ENCODE peak calls at places on chromosomes 4 and X, in eight cellular contexts. E, V, Z, A, W, I, D and J are unnamed samples.

GRCh38 chrX:70970482-70970999 is 39.6 kb upstream of the SLC7A3 start:
- DNase-seq in E (no peak), V (peak), Z (peak), A (peak), W (no peak), I (no peak), D (no peak), J (no peak)

GRCh38 chr4:69830529-69831269 is 29.2 kb downstream of the SULT1E1 start:
- DNase-seq in E (no peak), V (peak), Z (no peak), A (no peak), W (no peak), I (no peak), D (no peak), J (no peak)

GRCh38 chr4:130808492-130808891 is 1712.5 kb downstream of the C4orf33 start:
- DNase-seq in E (no peak), V (no peak), Z (no peak), A (no peak), W (no peak), I (no peak), D (no peak), J (no peak)

GRCh38 chr4:151569650-151570049 is 160.7 kb downstream of the FHIP1A start:
- DNase-seq in E (no peak), V (no peak), Z (no peak), A (no peak), W (no peak), I (no peak), D (no peak), J (no peak)

GRCh38 chrX:136780738-136781137 is at the start of gene ARHGEF6:
- DNase-seq in E (peak), V (peak), Z (peak), A (no peak), W (no peak), I (no peak), D (no peak), J (no peak)

GRCh38 chrX:53155512-53156206 is 61.7 kb downstream of the KANTR start:
- DNase-seq in E (no peak), V (no peak), Z (no peak), A (no peak), W (no peak), I (no peak), D (no peak), J (no peak)

GRCh38 chrX:30513284-30513683 is 64.3 kb downstream of the TASL start:
- DNase-seq in E (no peak), V (peak), Z (no peak), A (no peak), W (no peak), I (no peak), D (no peak), J (no peak)

GRCh38 chr4:136863756-136864155 is 668.5 kb downstream of the PCDH18 start:
- DNase-seq in E (no peak), V (peak), Z (no peak), A (peak), W (no peak), I (no peak), D (no peak), J (no peak)

GRCh38 chr4:70603856-70604255 is 11.8 kb downstream of the AMBN start:
- DNase-seq in E (no peak), V (peak), Z (no peak), A (peak), W (no peak), I (no peak), D (no peak), J (no peak)

GRCh38 chrX:65034292-65034640 is 58.0 kb upstream of the ZC4H2 start:
- DNase-seq in E (no peak), V (peak), Z (no peak), A (no peak), W (no peak), I (no peak), D (no peak), J (no peak)

GRCh38 chr4:78057600-78058560 is 757 bp downstream of the FRAS1 start:
- DNase-seq in E (peak), V (peak), Z (no peak), A (peak), W (peak), I (no peak), D (peak), J (peak)

GRCh38 chr4:116726523-116726922 is 358.9 kb downstream of the TRAM1L1 start:
- DNase-seq in E (no peak), V (no peak), Z (no peak), A (no peak), W (no peak), I (no peak), D (no peak), J (no peak)

GRCh38 chrX:68114573-68115199 is 318.6 kb downstream of the OPHN1 start:
- DNase-seq in E (no peak), V (peak), Z (no peak), A (peak), W (no peak), I (no peak), D (no peak), J (no peak)

GRCh38 chrX:49040376-49040955 is 2.7 kb downstream of the TFE3 start:
- DNase-seq in E (no peak), V (peak), Z (no peak), A (peak), W (no peak), I (no peak), D (no peak), J (no peak)

GRCh38 chr4:80215449-80216052 is 18.2 kb downstream of the PRDM8 start:
- DNase-seq in E (no peak), V (peak), Z (peak), A (peak), W (no peak), I (no peak), D (no peak), J (no peak)

GRCh38 chr4:41287852-41288251 is 31.1 kb downstream of the UCHL1 start:
- DNase-seq in E (no peak), V (peak), Z (no peak), A (no peak), W (no peak), I (no peak), D (no peak), J (no peak)

GRCh38 chr4:121239951-121240350 is 75.8 kb upstream of the TNIP3 start:
- DNase-seq in E (no peak), V (peak), Z (no peak), A (no peak), W (no peak), I (no peak), D (no peak), J (no peak)

DNA sequence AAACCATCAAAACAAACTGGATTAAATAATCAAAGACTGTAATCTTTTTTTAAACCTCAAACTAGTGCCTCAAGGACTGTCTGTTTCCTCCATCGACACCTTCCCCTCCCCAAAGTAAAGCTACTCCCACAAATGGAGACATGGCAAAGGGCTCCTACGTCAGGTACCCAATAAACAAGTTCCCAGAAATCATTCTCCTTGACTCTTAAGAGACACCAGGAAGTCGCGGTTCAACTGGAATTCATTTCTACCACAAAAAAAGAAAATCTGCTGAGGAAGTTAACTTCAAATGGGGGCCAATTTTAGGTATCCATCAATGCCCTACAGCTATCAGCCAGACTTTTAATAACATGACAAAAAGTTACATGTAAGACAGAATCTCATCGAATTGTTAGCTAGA is 2.5 kb downstream of the RPS4X start:
- DNase-seq in E (no peak), V (no peak), Z (no peak), A (no peak), W (no peak), I (no peak), D (no peak), J (no peak)
- H3K4me3 ChIP-seq in E (no peak), V (peak), Z (no peak), A (no peak), W (no peak), I (peak), D (no peak), J (no peak)

GRCh38 chr4:106875340-106875739 is 160.8 kb downstream of the DKK2 start:
- DNase-seq in E (no peak), V (no peak), Z (no peak), A (no peak), W (no peak), I (no peak), D (no peak), J (no peak)
- H3K27ac ChIP-seq in E (no peak), V (no peak), Z (no peak), A (no peak), W (no peak), I (no peak), D (no peak), J (no peak)

DNA sequence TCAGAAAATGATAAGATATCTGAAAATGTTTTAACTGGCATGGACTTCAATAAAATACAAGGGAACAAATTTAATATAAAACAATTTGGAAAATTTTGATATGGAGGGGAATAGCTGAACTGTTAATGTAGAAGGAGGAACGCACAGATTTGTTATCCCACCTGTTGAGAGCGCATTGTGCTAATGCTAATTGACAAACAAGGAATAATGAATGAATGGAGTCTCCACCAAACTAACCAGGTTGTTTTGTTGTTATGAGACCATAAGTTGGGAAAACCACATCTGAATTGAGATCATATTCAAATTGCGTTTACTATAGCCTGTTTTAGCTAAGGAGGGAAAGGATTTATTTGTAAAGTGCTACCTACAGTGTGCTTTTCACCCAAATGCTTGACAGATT is 195.6 kb downstream of the ADGRL3 start:
- DNase-seq in E (no peak), V (no peak), Z (no peak), A (no peak), W (no peak), I (no peak), D (no peak), J (no peak)
- H3K4me3 ChIP-seq in E (no peak), V (no peak), Z (no peak), A (no peak), W (no peak), I (no peak), D (no peak), J (no peak)

DNA sequence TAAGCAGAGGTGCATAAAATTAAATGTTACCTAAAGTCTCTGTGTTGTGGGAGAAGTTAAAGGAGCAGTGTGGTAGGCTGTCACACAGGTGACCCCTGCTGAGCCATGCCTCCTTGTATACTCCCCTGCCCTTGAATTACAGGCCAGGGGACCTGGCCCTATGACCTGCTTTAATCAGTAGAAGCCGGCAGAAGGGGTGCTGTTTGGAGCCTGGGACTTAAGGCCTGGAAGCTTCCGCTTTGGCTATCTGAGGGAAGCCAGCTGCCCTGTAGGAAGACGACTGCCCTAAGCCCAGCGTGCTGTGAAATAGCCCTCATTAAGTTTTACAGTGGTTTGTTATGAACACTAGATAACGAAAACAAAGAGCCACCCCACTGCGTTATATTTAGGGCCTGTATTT is 34.1 kb downstream of the SPINK2 start:
- DNase-seq in E (no peak), V (no peak), Z (no peak), A (no peak), W (peak), I (no peak), D (no peak), J (no peak)
- H3K27ac ChIP-seq in E (no peak), V (no peak), Z (no peak), A (peak), W (no peak), I (no peak), D (no peak), J (no peak)

GRCh38 chr4:169314906-169315305 is 44.1 kb upstream of the SH3RF1 start:
- DNase-seq in E (no peak), V (peak), Z (no peak), A (peak), W (peak), I (no peak), D (peak), J (peak)
- H3K4me3 ChIP-seq in E (no peak), V (peak), Z (no peak), A (no peak), W (no peak), I (no peak), D (peak), J (no peak)

GRCh38 chr4:118740869-118741268 is 55.7 kb downstream of the METTL14 start:
- DNase-seq in E (no peak), V (peak), Z (peak), A (no peak), W (no peak), I (no peak), D (no peak), J (no peak)
- H3K27ac ChIP-seq in E (no peak), V (peak), Z (no peak), A (no peak), W (no peak), I (no peak), D (peak), J (peak)

DNA sequence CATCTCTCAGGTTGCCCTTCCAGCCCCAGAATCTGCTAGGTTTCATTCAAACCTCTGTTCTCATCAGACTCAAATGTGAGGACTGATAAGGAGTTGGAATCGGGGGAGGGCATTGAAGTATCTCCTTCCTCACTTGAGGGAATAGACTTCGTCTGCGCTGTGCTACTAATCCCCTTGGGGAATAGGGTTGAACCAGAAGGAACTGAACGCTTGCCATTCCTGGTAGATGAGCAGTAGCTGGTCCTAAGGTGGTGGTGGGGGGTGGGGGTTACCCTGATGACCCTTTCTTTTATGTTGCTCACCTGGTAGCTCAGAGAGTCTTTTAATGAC is 692 bp upstream of the SLC9A7 start:
- DNase-seq in E (no peak), V (peak), Z (no peak), A (peak), W (no peak), I (no peak), D (no peak), J (no peak)
- H3K4me3 ChIP-seq in E (peak), V (peak), Z (peak), A (peak), W (no peak), I (peak), D (peak), J (peak)

GRCh38 chrX:21798677-21799219 is 40.7 kb upstream of the MBTPS2 start:
- DNase-seq in E (no peak), V (peak), Z (no peak), A (peak), W (no peak), I (peak), D (no peak), J (no peak)

GRCh38 chrX:21799767-21800166 is 39.6 kb upstream of the MBTPS2 start:
- DNase-seq in E (no peak), V (no peak), Z (no peak), A (no peak), W (no peak), I (no peak), D (no peak), J (no peak)

GRCh38 chrX:21802054-21802660 is 37.3 kb upstream of the MBTPS2 start:
- DNase-seq in E (no peak), V (no peak), Z (no peak), A (no peak), W (no peak), I (no peak), D (no peak), J (no peak)

GRCh38 chrX:21802844-21803243 is 36.6 kb upstream of the MBTPS2 start:
- DNase-seq in E (no peak), V (no peak), Z (no peak), A (no peak), W (no peak), I (no peak), D (no peak), J (no peak)

GRCh38 chrX:21800344-21800770 is 39.1 kb upstream of the MBTPS2 start:
- DNase-seq in E (no peak), V (peak), Z (no peak), A (peak), W (no peak), I (no peak), D (no peak), J (no peak)
- H3K27ac ChIP-seq in E (no peak), V (no peak), Z (no peak), A (no peak), W (no peak), I (peak), D (no peak), J (peak)

GRCh38 chr4:11028334-11028733 is 343.8 kb upstream of the CLNK start:
- DNase-seq in E (no peak), V (no peak), Z (no peak), A (no peak), W (no peak), I (no peak), D (no peak), J (no peak)
- H3K4me3 ChIP-seq in E (no peak), V (no peak), Z (no peak), A (no peak), W (no peak), I (no peak), D (no peak), J (no peak)

GRCh38 chr4:110865611-110866254 is 242.9 kb upstream of the PITX2 start:
- DNase-seq in E (no peak), V (peak), Z (no peak), A (peak), W (no peak), I (no peak), D (no peak), J (no peak)
- H3K27ac ChIP-seq in E (no peak), V (no peak), Z (no peak), A (no peak), W (no peak), I (no peak), D (no peak), J (no peak)